ENCODE peak calls at places on chromosomes 16 and 17, in five cellular contexts. A is HCT116, W is neural progenitor cell, E is PC-3, F is GM23248. U is an unnamed sample.
A peak's percentile ranks its signal among the peaks of the same experiment; 100 is the strongest.

GRCh38 chr16:71230122-71230845 is at the start of gene HYDIN:
- DNase-seq in F (peak; percentile 63), A (no peak), E (peak; percentile 64), W (peak; percentile 98), U (peak; percentile 91)

GRCh38 chr17:35243459-35244204 is 760 bp downstream of the SLFN5 start:
- DNase-seq in A (no peak), F (peak; percentile 86), W (peak; percentile 57), E (peak; percentile 60), U (peak; percentile 12)

GRCh38 chr16:68276223-68276622 is 11.9 kb downstream of the SLC7A6 start:
- DNase-seq in E (no peak), A (no peak), W (no peak), F (no peak), U (no peak)

GRCh38 chr17:54085020-54085419 is 262.3 kb downstream of the KIF2B start:
- DNase-seq in A (no peak), E (no peak), F (no peak), W (no peak), U (no peak)

GRCh38 chr17:71329310-71330098 is 791.3 kb upstream of the SOX9 start:
- DNase-seq in F (peak; percentile 5), E (no peak), A (no peak), W (no peak), U (no peak)

GRCh38 chr17:58060596-58061191 is 22.5 kb upstream of the DYNLL2 start:
- DNase-seq in W (no peak), F (peak; percentile 42), E (no peak), A (no peak), U (no peak)

GRCh38 chr16:84511180-84511800 is 6.8 kb upstream of the MEAK7 start:
- DNase-seq in E (peak; percentile 87), F (peak; percentile 89), W (peak; percentile 84), A (peak; percentile 72), U (peak; percentile 85)

GRCh38 chr17:61660726-61661125 is 69.7 kb upstream of the NACA2 start:
- DNase-seq in W (no peak), E (no peak), A (no peak), F (no peak), U (no peak)

GRCh38 chr17:2853722-2854580 is 57.7 kb downstream of the RAP1GAP2 start:
- DNase-seq in W (peak; percentile 70), F (peak; percentile 63), E (peak; percentile 34), A (no peak), U (peak; percentile 88)

GRCh38 chr16:6958184-6958583 is 374.5 kb upstream of the RBFOX1 start:
- DNase-seq in E (no peak), A (no peak), F (no peak), W (no peak), U (no peak)

GRCh38 chr17:77834170-77835115 is 124.1 kb upstream of the TNRC6C start:
- DNase-seq in A (peak; percentile 62), W (peak; percentile 39), F (peak; percentile 98), E (peak; percentile 87), U (peak; percentile 59)

GRCh38 chr16:31701734-31702133 is 171.9 kb upstream of the ZNF267 start:
- DNase-seq in A (no peak), F (no peak), W (no peak), E (peak; percentile 31), U (no peak)

GRCh38 chr17:3894188-3894587 is 1.3 kb upstream of the CAMKK1 start:
- DNase-seq in W (no peak), A (no peak), E (no peak), F (no peak), U (no peak)

GRCh38 chr17:36942031-36942599 is 4.8 kb downstream of the LHX1 start:
- DNase-seq in W (peak; percentile 62), A (no peak), E (no peak), F (no peak), U (peak; percentile 76)

GRCh38 chr16:31427441-31428276 is 501 bp downstream of the COX6A2 start:
- DNase-seq in W (no peak), E (no peak), A (no peak), F (peak; percentile 75), U (peak; percentile 93)

GRCh38 chr17:82297804-82298537 is 19.4 kb downstream of the CD7 start:
- DNase-seq in E (peak; percentile 97), F (peak; percentile 97), W (no peak), A (no peak), U (peak; percentile 90)

GRCh38 chr17:61863801-61864126 is 436 bp upstream of the BRIP1 start:
- DNase-seq in A (no peak), W (no peak), E (no peak), F (no peak), U (peak; percentile 37)

GRCh38 chr16:1154887-1155331 is 2.0 kb downstream of the CACNA1H start:
- DNase-seq in W (no peak), F (no peak), A (no peak), E (peak; percentile 55), U (no peak)

GRCh38 chr17:238964-239259 is 57.5 kb upstream of the DOC2B start:
- DNase-seq in F (no peak), A (no peak), W (no peak), E (no peak), U (no peak)

GRCh38 chr16:78274771-78275170 is 175.3 kb downstream of the WWOX start:
- DNase-seq in A (no peak), F (no peak), E (no peak), W (no peak), U (no peak)

GRCh38 chr17:74734256-74734655 is 2.8 kb upstream of the RAB37 start:
- DNase-seq in F (no peak), W (no peak), E (no peak), A (no peak), U (no peak)

GRCh38 chr16:86530251-86531192 is 20.2 kb downstream of the FOXF1 start:
- DNase-seq in A (no peak), W (no peak), F (no peak), E (no peak), U (no peak)

GRCh38 chr16:53840472-53840871 is 136.5 kb downstream of the FTO start:
- DNase-seq in F (no peak), W (no peak), A (no peak), E (no peak), U (no peak)
- TF ChIP-seq EZH2phosphoT487 in F (no peak), W (no peak), A (no peak), E (no peak), U (no peak)

GRCh38 chr17:40194821-40195220 is 17.6 kb downstream of the RAPGEFL1 start:
- DNase-seq in E (no peak), W (no peak), F (no peak), A (no peak), U (no peak)
- H3K9ac ChIP-seq in E (no peak overlapping the region), W (no peak overlapping the region), F (no peak overlapping the region), A (no peak overlapping the region), U (no peak overlapping the region)

GRCh38 chr17:81059026-81059425 is 24.1 kb downstream of the BAIAP2 start:
- DNase-seq in F (no peak), A (no peak), W (no peak), E (no peak), U (no peak)

GRCh38 chr17:81058263-81058871 is 23.4 kb downstream of the BAIAP2 start:
- DNase-seq in A (no peak), F (no peak), W (no peak), E (no peak), U (no peak)

GRCh38 chr17:81056352-81056751 is 21.4 kb downstream of the BAIAP2 start:
- DNase-seq in W (no peak), A (no peak), E (no peak), F (no peak), U (no peak)

GRCh38 chr17:81057777-81058176 is 22.8 kb downstream of the BAIAP2 start:
- DNase-seq in W (no peak), A (no peak), E (no peak), F (no peak), U (peak; percentile 65)

DNA sequence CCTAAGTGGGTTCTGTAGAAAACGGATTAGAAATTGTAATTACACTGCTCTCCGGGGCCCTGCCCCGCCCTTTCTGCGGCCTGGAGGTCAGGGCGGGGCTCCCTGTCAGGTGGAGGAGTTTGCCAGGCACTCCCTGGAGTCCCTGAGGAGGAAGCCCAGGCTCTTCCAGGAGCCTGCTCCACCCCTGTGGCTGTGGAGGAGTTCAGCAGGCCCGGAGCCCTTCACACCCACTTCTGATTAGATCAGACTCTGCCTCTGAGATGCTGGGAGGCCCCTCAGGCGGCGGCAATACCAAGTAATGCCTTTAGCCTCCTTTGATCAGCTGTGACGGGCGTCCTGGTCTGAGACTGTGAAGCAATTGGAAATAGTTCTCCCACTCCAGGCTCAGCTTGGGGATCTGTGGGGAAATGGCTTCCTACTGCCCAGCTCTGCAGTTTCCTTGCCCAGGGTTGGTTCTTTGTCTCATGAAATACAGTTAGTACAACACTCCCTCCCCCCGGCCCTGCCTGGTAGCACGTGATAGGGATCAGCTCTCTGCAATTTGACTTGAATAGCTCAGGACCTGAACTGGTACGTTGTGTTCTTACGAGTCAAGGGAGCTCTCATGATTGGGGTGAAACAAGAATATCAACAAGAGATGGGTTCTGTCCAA is 22.3 kb downstream of the BAIAP2 start:
- DNase-seq in F (peak; percentile 51), A (no peak), E (peak; percentile 70), W (peak; percentile 43), U (peak; percentile 84)
- TF ChIP-seq EZH2phosphoT487 in F (no peak), A (no peak), E (no peak), W (no peak), U (no peak)

GRCh38 chr16:47719713-47720112 is 258.6 kb downstream of the PHKB start:
- DNase-seq in E (no peak), W (no peak), F (no peak), A (no peak), U (no peak)

GRCh38 chr16:47725188-47725695 is 264.1 kb downstream of the PHKB start:
- DNase-seq in W (no peak), F (no peak), A (no peak), E (no peak), U (no peak)

GRCh38 chr16:47716571-47716970 is 255.4 kb downstream of the PHKB start:
- DNase-seq in F (no peak), W (no peak), E (no peak), A (no peak), U (no peak)

GRCh38 chr16:47724386-47724785 is 263.3 kb downstream of the PHKB start:
- DNase-seq in A (no peak), W (no peak), E (no peak), F (no peak), U (no peak)

DNA sequence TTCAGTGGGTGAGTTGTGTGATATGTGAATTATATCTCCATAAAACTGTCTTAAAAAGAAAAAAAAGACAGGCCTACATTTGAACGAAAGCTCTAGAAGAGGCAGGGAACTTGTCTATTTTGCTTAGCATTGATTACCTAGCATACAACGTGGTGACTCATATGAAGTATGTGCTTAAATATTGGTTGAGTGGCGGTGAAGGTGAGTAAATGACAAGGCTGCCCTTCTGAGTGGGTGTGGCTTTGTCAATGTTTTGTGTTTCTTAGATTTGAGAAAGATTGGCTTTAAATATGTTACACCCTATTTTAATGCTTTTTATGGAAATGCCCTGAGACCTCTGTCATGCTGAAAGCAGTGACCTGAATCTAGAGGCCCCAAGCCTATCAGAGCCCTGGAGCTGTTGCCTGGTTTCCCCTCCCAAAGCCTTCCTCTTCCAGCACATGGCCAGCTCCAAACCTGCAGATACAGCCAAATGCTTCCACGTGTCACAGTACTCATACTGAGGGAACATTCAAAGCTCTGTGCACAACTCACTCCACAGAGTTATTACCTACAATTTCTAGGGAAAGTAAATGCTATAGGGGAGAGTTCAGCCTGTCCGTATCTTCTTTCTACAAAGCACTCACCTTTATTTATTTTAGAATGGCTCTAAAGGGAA is 260.0 kb downstream of the PHKB start:
- DNase-seq in W (no peak), E (peak; percentile 33), F (no peak), A (no peak), U (no peak)
- H3K9ac ChIP-seq in W (no peak overlapping the region), E (no peak overlapping the region), F (no peak overlapping the region), A (no peak overlapping the region), U (no peak overlapping the region)